ENCODE peak calls at places on chromosomes 11 and 22, in five cellular contexts. B is AG09319, D is glutamatergic neuron, J is NCI-H510A, I is left lung. R is an unnamed sample.

GRCh38 chr22:43396934-43397457 is 14.8 kb upstream of the MPPED1 start:
- DNase-seq in D (no peak), I (no peak), J (no peak), B (no peak), R (no peak)

GRCh38 chr22:35473971-35474370 is 66.7 kb upstream of the RASD2 start:
- DNase-seq in I (no peak), B (no peak), J (no peak), D (no peak), R (no peak)

GRCh38 chr22:43346521-43346929 is 3.4 kb upstream of the SCUBE1 start:
- DNase-seq in I (peak; percentile 44), D (peak; percentile 69), B (no peak), J (peak; percentile 16), R (peak; percentile 64)

GRCh38 chr11:128361451-128362020 is 225.8 kb downstream of the ETS1 start:
- DNase-seq in I (no peak), D (no peak), J (peak; percentile 85), B (no peak), R (peak; percentile 23)

GRCh38 chr11:66953431-66953833 is 4.8 kb downstream of the PC start:
- DNase-seq in J (no peak), I (no peak), D (no peak), B (no peak), R (no peak)

GRCh38 chr11:58192229-58192628 is 3.4 kb downstream of the OR9Q2 start:
- DNase-seq in J (no peak), I (no peak), B (no peak), D (no peak), R (no peak)

GRCh38 chr11:128891912-128892398 is 799 bp downstream of the KCNJ5 start:
- DNase-seq in B (no peak), D (no peak), J (no peak), I (peak; percentile 29), R (no peak)

GRCh38 chr11:35546317-35546716 is 20.9 kb upstream of the PAMR1 start:
- DNase-seq in D (no peak), B (no peak), I (no peak), J (no peak), R (no peak)

GRCh38 chr11:48064306-48064705 is 83.9 kb downstream of the PTPRJ start:
- DNase-seq in J (no peak), B (no peak), I (no peak), D (no peak), R (no peak)

GRCh38 chr11:120893431-120894206 is 130.3 kb upstream of the TBCEL start:
- DNase-seq in B (no peak), I (no peak), J (no peak), D (no peak), R (no peak)

R was measured in dermis blood vessel endothelial cell.